ENCODE peak calls at places on chromosomes 4 and X, in ten cellular contexts. One of them, this sample, is unnamed.

GRCh38 chr4:53804719-53805118 is 213.4 kb upstream of the LNX1 start:
- DNase-seq in stimulated activated CD8-positive, alpha-beta memory T cell treated with anti-CD3 and anti-CD28 coated beads, Interleukin-15, amount 100 ng/mL, for 1 hour: no peak
- DNase-seq in stimulated activated CD4-positive, alpha-beta T cell treated with anti-CD3 and anti-CD28 coated beads, TNF-alpha, amount 100 ng/mL, for 4 hours: no peak
- DNase-seq in fibroblast of mammary gland: peak; percentile 27
- DNase-seq in NAMALWA: peak; percentile 74
- DNase-seq in CD8-positive, alpha-beta T cell: no peak
- DNase-seq in body of pancreas: peak; percentile 83
- DNase-seq in activated T-cell treated with anti-CD3 and anti-CD28 coated beads, Interleukin-2, amount 50 U/mL, for 72 hours: peak; percentile 28
- DNase-seq in NCI-H2081: peak; percentile 38
- DNase-seq in AG10803: no peak
- DNase-seq in this sample: no peak

GRCh38 chrX:31058284-31058683 is 13.6 kb downstream of the FTHL17 start:
- DNase-seq in stimulated activated CD8-positive, alpha-beta memory T cell treated with anti-CD3 and anti-CD28 coated beads, Interleukin-15, amount 100 ng/mL, for 1 hour: no peak
- DNase-seq in stimulated activated CD4-positive, alpha-beta T cell treated with anti-CD3 and anti-CD28 coated beads, TNF-alpha, amount 100 ng/mL, for 4 hours: no peak
- DNase-seq in fibroblast of mammary gland: no peak
- DNase-seq in NAMALWA: no peak
- DNase-seq in CD8-positive, alpha-beta T cell: no peak
- DNase-seq in body of pancreas: no peak
- DNase-seq in activated T-cell treated with anti-CD3 and anti-CD28 coated beads, Interleukin-2, amount 50 U/mL, for 72 hours: no peak
- DNase-seq in NCI-H2081: no peak
- DNase-seq in AG10803: no peak
- DNase-seq in this sample: no peak

GRCh38 chr4:144591401-144591800 is 54.6 kb upstream of the HHIP start:
- DNase-seq in stimulated activated CD8-positive, alpha-beta memory T cell treated with anti-CD3 and anti-CD28 coated beads, Interleukin-15, amount 100 ng/mL, for 1 hour: no peak
- DNase-seq in stimulated activated CD4-positive, alpha-beta T cell treated with anti-CD3 and anti-CD28 coated beads, TNF-alpha, amount 100 ng/mL, for 4 hours: no peak
- DNase-seq in fibroblast of mammary gland: peak; percentile 84
- DNase-seq in NAMALWA: no peak
- DNase-seq in CD8-positive, alpha-beta T cell: no peak
- DNase-seq in body of pancreas: peak; percentile 19
- DNase-seq in activated T-cell treated with anti-CD3 and anti-CD28 coated beads, Interleukin-2, amount 50 U/mL, for 72 hours: no peak
- DNase-seq in NCI-H2081: no peak
- DNase-seq in AG10803: peak; percentile 73
- DNase-seq in this sample: no peak

GRCh38 chr4:61397174-61397573 is 197.0 kb downstream of the ADGRL3 start:
- DNase-seq in stimulated activated CD8-positive, alpha-beta memory T cell treated with anti-CD3 and anti-CD28 coated beads, Interleukin-15, amount 100 ng/mL, for 1 hour: no peak
- DNase-seq in stimulated activated CD4-positive, alpha-beta T cell treated with anti-CD3 and anti-CD28 coated beads, TNF-alpha, amount 100 ng/mL, for 4 hours: no peak
- DNase-seq in fibroblast of mammary gland: peak; percentile 62
- DNase-seq in NAMALWA: no peak
- DNase-seq in CD8-positive, alpha-beta T cell: no peak
- DNase-seq in body of pancreas: no peak
- DNase-seq in activated T-cell treated with anti-CD3 and anti-CD28 coated beads, Interleukin-2, amount 50 U/mL, for 72 hours: no peak
- DNase-seq in NCI-H2081: no peak
- DNase-seq in AG10803: no peak
- DNase-seq in this sample: peak; percentile 11

GRCh38 chr4:68152411-68152810 is 22.7 kb upstream of the TMPRSS11F start:
- DNase-seq in stimulated activated CD8-positive, alpha-beta memory T cell treated with anti-CD3 and anti-CD28 coated beads, Interleukin-15, amount 100 ng/mL, for 1 hour: no peak
- DNase-seq in stimulated activated CD4-positive, alpha-beta T cell treated with anti-CD3 and anti-CD28 coated beads, TNF-alpha, amount 100 ng/mL, for 4 hours: no peak
- DNase-seq in fibroblast of mammary gland: no peak
- DNase-seq in NAMALWA: no peak
- DNase-seq in CD8-positive, alpha-beta T cell: no peak
- DNase-seq in body of pancreas: no peak
- DNase-seq in activated T-cell treated with anti-CD3 and anti-CD28 coated beads, Interleukin-2, amount 50 U/mL, for 72 hours: no peak
- DNase-seq in NCI-H2081: no peak
- DNase-seq in AG10803: no peak
- DNase-seq in this sample: no peak

GRCh38 chr4:40243390-40243948 is 46.6 kb downstream of the RHOH start:
- DNase-seq in stimulated activated CD8-positive, alpha-beta memory T cell treated with anti-CD3 and anti-CD28 coated beads, Interleukin-15, amount 100 ng/mL, for 1 hour: no peak
- DNase-seq in stimulated activated CD4-positive, alpha-beta T cell treated with anti-CD3 and anti-CD28 coated beads, TNF-alpha, amount 100 ng/mL, for 4 hours: no peak
- DNase-seq in fibroblast of mammary gland: no peak
- DNase-seq in NAMALWA: no peak
- DNase-seq in CD8-positive, alpha-beta T cell: no peak
- DNase-seq in body of pancreas: no peak
- DNase-seq in activated T-cell treated with anti-CD3 and anti-CD28 coated beads, Interleukin-2, amount 50 U/mL, for 72 hours: no peak
- DNase-seq in NCI-H2081: no peak
- DNase-seq in AG10803: no peak
- DNase-seq in this sample: no peak

GRCh38 chrX:150690126-150690525 is 3.1 kb upstream of the MTMR1 start:
- DNase-seq in stimulated activated CD8-positive, alpha-beta memory T cell treated with anti-CD3 and anti-CD28 coated beads, Interleukin-15, amount 100 ng/mL, for 1 hour: no peak
- DNase-seq in stimulated activated CD4-positive, alpha-beta T cell treated with anti-CD3 and anti-CD28 coated beads, TNF-alpha, amount 100 ng/mL, for 4 hours: no peak
- DNase-seq in fibroblast of mammary gland: peak; percentile 97
- DNase-seq in NAMALWA: no peak
- DNase-seq in CD8-positive, alpha-beta T cell: no peak
- DNase-seq in body of pancreas: no peak
- DNase-seq in activated T-cell treated with anti-CD3 and anti-CD28 coated beads, Interleukin-2, amount 50 U/mL, for 72 hours: peak; percentile 49
- DNase-seq in NCI-H2081: no peak
- DNase-seq in AG10803: peak; percentile 93
- DNase-seq in this sample: no peak

GRCh38 chrX:20382518-20383291 is 116.0 kb upstream of the RPS6KA3 start:
- DNase-seq in stimulated activated CD8-positive, alpha-beta memory T cell treated with anti-CD3 and anti-CD28 coated beads, Interleukin-15, amount 100 ng/mL, for 1 hour: no peak
- DNase-seq in stimulated activated CD4-positive, alpha-beta T cell treated with anti-CD3 and anti-CD28 coated beads, TNF-alpha, amount 100 ng/mL, for 4 hours: no peak
- DNase-seq in fibroblast of mammary gland: no peak
- DNase-seq in NAMALWA: no peak
- DNase-seq in CD8-positive, alpha-beta T cell: no peak
- DNase-seq in body of pancreas: no peak
- DNase-seq in activated T-cell treated with anti-CD3 and anti-CD28 coated beads, Interleukin-2, amount 50 U/mL, for 72 hours: peak; percentile 29
- DNase-seq in NCI-H2081: no peak
- DNase-seq in AG10803: no peak
- DNase-seq in this sample: no peak

GRCh38 chrX:153560000-153560399 is 38.9 kb downstream of the CCNQ start:
- DNase-seq in stimulated activated CD8-positive, alpha-beta memory T cell treated with anti-CD3 and anti-CD28 coated beads, Interleukin-15, amount 100 ng/mL, for 1 hour: no peak
- DNase-seq in stimulated activated CD4-positive, alpha-beta T cell treated with anti-CD3 and anti-CD28 coated beads, TNF-alpha, amount 100 ng/mL, for 4 hours: no peak
- DNase-seq in fibroblast of mammary gland: peak; percentile 18
- DNase-seq in NAMALWA: no peak
- DNase-seq in CD8-positive, alpha-beta T cell: no peak
- DNase-seq in body of pancreas: no peak
- DNase-seq in activated T-cell treated with anti-CD3 and anti-CD28 coated beads, Interleukin-2, amount 50 U/mL, for 72 hours: no peak
- DNase-seq in NCI-H2081: no peak
- DNase-seq in AG10803: peak; percentile 10
- DNase-seq in this sample: no peak

GRCh38 chrX:153377727-153378126 is 23.4 kb downstream of the PNMA6E start:
- DNase-seq in stimulated activated CD8-positive, alpha-beta memory T cell treated with anti-CD3 and anti-CD28 coated beads, Interleukin-15, amount 100 ng/mL, for 1 hour: no peak
- DNase-seq in stimulated activated CD4-positive, alpha-beta T cell treated with anti-CD3 and anti-CD28 coated beads, TNF-alpha, amount 100 ng/mL, for 4 hours: no peak
- DNase-seq in fibroblast of mammary gland: no peak
- DNase-seq in NAMALWA: no peak
- DNase-seq in CD8-positive, alpha-beta T cell: no peak
- DNase-seq in body of pancreas: no peak
- DNase-seq in activated T-cell treated with anti-CD3 and anti-CD28 coated beads, Interleukin-2, amount 50 U/mL, for 72 hours: no peak
- DNase-seq in NCI-H2081: no peak
- DNase-seq in AG10803: no peak
- DNase-seq in this sample: no peak

GRCh38 chrX:115040417-115040816 is 23.0 kb upstream of the IL13RA2 start:
- DNase-seq in stimulated activated CD8-positive, alpha-beta memory T cell treated with anti-CD3 and anti-CD28 coated beads, Interleukin-15, amount 100 ng/mL, for 1 hour: no peak
- DNase-seq in stimulated activated CD4-positive, alpha-beta T cell treated with anti-CD3 and anti-CD28 coated beads, TNF-alpha, amount 100 ng/mL, for 4 hours: no peak
- DNase-seq in fibroblast of mammary gland: no peak
- DNase-seq in NAMALWA: no peak
- DNase-seq in CD8-positive, alpha-beta T cell: no peak
- DNase-seq in body of pancreas: no peak
- DNase-seq in activated T-cell treated with anti-CD3 and anti-CD28 coated beads, Interleukin-2, amount 50 U/mL, for 72 hours: no peak
- DNase-seq in NCI-H2081: no peak
- DNase-seq in AG10803: no peak
- DNase-seq in this sample: no peak

GRCh38 chr4:40704073-40704472 is 45.7 kb upstream of the NSUN7 start:
- DNase-seq in stimulated activated CD8-positive, alpha-beta memory T cell treated with anti-CD3 and anti-CD28 coated beads, Interleukin-15, amount 100 ng/mL, for 1 hour: no peak
- DNase-seq in stimulated activated CD4-positive, alpha-beta T cell treated with anti-CD3 and anti-CD28 coated beads, TNF-alpha, amount 100 ng/mL, for 4 hours: no peak
- DNase-seq in fibroblast of mammary gland: no peak
- DNase-seq in NAMALWA: no peak
- DNase-seq in CD8-positive, alpha-beta T cell: no peak
- DNase-seq in body of pancreas: no peak
- DNase-seq in activated T-cell treated with anti-CD3 and anti-CD28 coated beads, Interleukin-2, amount 50 U/mL, for 72 hours: no peak
- DNase-seq in NCI-H2081: no peak
- DNase-seq in AG10803: no peak
- DNase-seq in this sample: no peak

GRCh38 chrX:13985697-13986435 is 43.8 kb downstream of the GEMIN8 start:
- DNase-seq in stimulated activated CD8-positive, alpha-beta memory T cell treated with anti-CD3 and anti-CD28 coated beads, Interleukin-15, amount 100 ng/mL, for 1 hour: no peak
- DNase-seq in stimulated activated CD4-positive, alpha-beta T cell treated with anti-CD3 and anti-CD28 coated beads, TNF-alpha, amount 100 ng/mL, for 4 hours: no peak
- DNase-seq in fibroblast of mammary gland: no peak
- DNase-seq in NAMALWA: no peak
- DNase-seq in CD8-positive, alpha-beta T cell: no peak
- DNase-seq in body of pancreas: no peak
- DNase-seq in activated T-cell treated with anti-CD3 and anti-CD28 coated beads, Interleukin-2, amount 50 U/mL, for 72 hours: no peak
- DNase-seq in NCI-H2081: no peak
- DNase-seq in AG10803: no peak
- DNase-seq in this sample: no peak

GRCh38 chrX:37813570-37813969 is 33.7 kb downstream of the CYBB start:
- DNase-seq in stimulated activated CD8-positive, alpha-beta memory T cell treated with anti-CD3 and anti-CD28 coated beads, Interleukin-15, amount 100 ng/mL, for 1 hour: no peak
- DNase-seq in stimulated activated CD4-positive, alpha-beta T cell treated with anti-CD3 and anti-CD28 coated beads, TNF-alpha, amount 100 ng/mL, for 4 hours: no peak
- DNase-seq in fibroblast of mammary gland: no peak
- DNase-seq in NAMALWA: no peak
- DNase-seq in CD8-positive, alpha-beta T cell: no peak
- DNase-seq in body of pancreas: no peak
- DNase-seq in activated T-cell treated with anti-CD3 and anti-CD28 coated beads, Interleukin-2, amount 50 U/mL, for 72 hours: peak; percentile 12
- DNase-seq in NCI-H2081: no peak
- DNase-seq in AG10803: no peak
- DNase-seq in this sample: no peak

GRCh38 chr4:41692717-41693345 is 55.7 kb downstream of the PHOX2B start:
- DNase-seq in stimulated activated CD8-positive, alpha-beta memory T cell treated with anti-CD3 and anti-CD28 coated beads, Interleukin-15, amount 100 ng/mL, for 1 hour: no peak
- DNase-seq in stimulated activated CD4-positive, alpha-beta T cell treated with anti-CD3 and anti-CD28 coated beads, TNF-alpha, amount 100 ng/mL, for 4 hours: no peak
- DNase-seq in fibroblast of mammary gland: peak; percentile 53
- DNase-seq in NAMALWA: peak; percentile 75
- DNase-seq in CD8-positive, alpha-beta T cell: no peak
- DNase-seq in body of pancreas: peak; percentile 62
- DNase-seq in activated T-cell treated with anti-CD3 and anti-CD28 coated beads, Interleukin-2, amount 50 U/mL, for 72 hours: peak; percentile 33
- DNase-seq in NCI-H2081: peak; percentile 67
- DNase-seq in AG10803: peak; percentile 46
- DNase-seq in this sample: no peak

GRCh38 chr4:38230121-38230728 is 270.0 kb downstream of the PTTG2 start:
- DNase-seq in stimulated activated CD8-positive, alpha-beta memory T cell treated with anti-CD3 and anti-CD28 coated beads, Interleukin-15, amount 100 ng/mL, for 1 hour: no peak
- DNase-seq in stimulated activated CD4-positive, alpha-beta T cell treated with anti-CD3 and anti-CD28 coated beads, TNF-alpha, amount 100 ng/mL, for 4 hours: no peak
- DNase-seq in fibroblast of mammary gland: no peak
- DNase-seq in NAMALWA: no peak
- DNase-seq in CD8-positive, alpha-beta T cell: no peak
- DNase-seq in body of pancreas: no peak
- DNase-seq in activated T-cell treated with anti-CD3 and anti-CD28 coated beads, Interleukin-2, amount 50 U/mL, for 72 hours: no peak
- DNase-seq in NCI-H2081: no peak
- DNase-seq in AG10803: no peak
- DNase-seq in this sample: no peak

GRCh38 chrX:103063191-103063845 is 653 bp downstream of the BEX1 start:
- DNase-seq in stimulated activated CD8-positive, alpha-beta memory T cell treated with anti-CD3 and anti-CD28 coated beads, Interleukin-15, amount 100 ng/mL, for 1 hour: no peak
- DNase-seq in stimulated activated CD4-positive, alpha-beta T cell treated with anti-CD3 and anti-CD28 coated beads, TNF-alpha, amount 100 ng/mL, for 4 hours: no peak
- DNase-seq in fibroblast of mammary gland: peak; percentile 30
- DNase-seq in NAMALWA: no peak
- DNase-seq in CD8-positive, alpha-beta T cell: no peak
- DNase-seq in body of pancreas: peak; percentile 50
- DNase-seq in activated T-cell treated with anti-CD3 and anti-CD28 coated beads, Interleukin-2, amount 50 U/mL, for 72 hours: no peak
- DNase-seq in NCI-H2081: peak; percentile 68
- DNase-seq in AG10803: peak; percentile 11
- DNase-seq in this sample: no peak

GRCh38 chr4:85909851-85910250 is 434.9 kb downstream of the ARHGAP24 start:
- DNase-seq in stimulated activated CD8-positive, alpha-beta memory T cell treated with anti-CD3 and anti-CD28 coated beads, Interleukin-15, amount 100 ng/mL, for 1 hour: no peak
- DNase-seq in stimulated activated CD4-positive, alpha-beta T cell treated with anti-CD3 and anti-CD28 coated beads, TNF-alpha, amount 100 ng/mL, for 4 hours: no peak
- DNase-seq in fibroblast of mammary gland: no peak
- DNase-seq in NAMALWA: no peak
- DNase-seq in CD8-positive, alpha-beta T cell: no peak
- DNase-seq in body of pancreas: peak; percentile 83
- DNase-seq in activated T-cell treated with anti-CD3 and anti-CD28 coated beads, Interleukin-2, amount 50 U/mL, for 72 hours: no peak
- DNase-seq in NCI-H2081: no peak
- DNase-seq in AG10803: no peak
- DNase-seq in this sample: no peak

GRCh38 chr4:151362404-151363164 is 37.2 kb upstream of the SH3D19 start:
- DNase-seq in stimulated activated CD8-positive, alpha-beta memory T cell treated with anti-CD3 and anti-CD28 coated beads, Interleukin-15, amount 100 ng/mL, for 1 hour: peak; percentile 45
- DNase-seq in stimulated activated CD4-positive, alpha-beta T cell treated with anti-CD3 and anti-CD28 coated beads, TNF-alpha, amount 100 ng/mL, for 4 hours: peak; percentile 64
- DNase-seq in fibroblast of mammary gland: peak; percentile 83
- DNase-seq in NAMALWA: peak; percentile 91
- DNase-seq in CD8-positive, alpha-beta T cell: peak; percentile 50
- DNase-seq in body of pancreas: peak; percentile 90
- DNase-seq in activated T-cell treated with anti-CD3 and anti-CD28 coated beads, Interleukin-2, amount 50 U/mL, for 72 hours: peak; percentile 79
- DNase-seq in NCI-H2081: peak; percentile 81
- DNase-seq in AG10803: peak; percentile 78
- DNase-seq in this sample: no peak

GRCh38 chr4:1554246-1554875 is 129.8 kb downstream of the FAM53A start:
- DNase-seq in stimulated activated CD8-positive, alpha-beta memory T cell treated with anti-CD3 and anti-CD28 coated beads, Interleukin-15, amount 100 ng/mL, for 1 hour: no peak
- DNase-seq in stimulated activated CD4-positive, alpha-beta T cell treated with anti-CD3 and anti-CD28 coated beads, TNF-alpha, amount 100 ng/mL, for 4 hours: no peak
- DNase-seq in fibroblast of mammary gland: no peak
- DNase-seq in NAMALWA: no peak
- DNase-seq in CD8-positive, alpha-beta T cell: no peak
- DNase-seq in body of pancreas: no peak
- DNase-seq in activated T-cell treated with anti-CD3 and anti-CD28 coated beads, Interleukin-2, amount 50 U/mL, for 72 hours: no peak
- DNase-seq in NCI-H2081: no peak
- DNase-seq in AG10803: no peak
- DNase-seq in this sample: no peak

GRCh38 chr4:136918772-136919171 is 613.5 kb downstream of the PCDH18 start:
- DNase-seq in stimulated activated CD8-positive, alpha-beta memory T cell treated with anti-CD3 and anti-CD28 coated beads, Interleukin-15, amount 100 ng/mL, for 1 hour: no peak
- DNase-seq in stimulated activated CD4-positive, alpha-beta T cell treated with anti-CD3 and anti-CD28 coated beads, TNF-alpha, amount 100 ng/mL, for 4 hours: no peak
- DNase-seq in fibroblast of mammary gland: no peak
- DNase-seq in NAMALWA: no peak
- DNase-seq in CD8-positive, alpha-beta T cell: no peak
- DNase-seq in body of pancreas: no peak
- DNase-seq in activated T-cell treated with anti-CD3 and anti-CD28 coated beads, Interleukin-2, amount 50 U/mL, for 72 hours: no peak
- DNase-seq in NCI-H2081: no peak
- DNase-seq in AG10803: no peak
- DNase-seq in this sample: no peak

GRCh38 chr4:37219251-37219650 is 25.3 kb upstream of the NWD2 start:
- DNase-seq in stimulated activated CD8-positive, alpha-beta memory T cell treated with anti-CD3 and anti-CD28 coated beads, Interleukin-15, amount 100 ng/mL, for 1 hour: no peak
- DNase-seq in stimulated activated CD4-positive, alpha-beta T cell treated with anti-CD3 and anti-CD28 coated beads, TNF-alpha, amount 100 ng/mL, for 4 hours: no peak
- DNase-seq in fibroblast of mammary gland: no peak
- DNase-seq in NAMALWA: no peak
- DNase-seq in CD8-positive, alpha-beta T cell: no peak
- DNase-seq in body of pancreas: no peak
- DNase-seq in activated T-cell treated with anti-CD3 and anti-CD28 coated beads, Interleukin-2, amount 50 U/mL, for 72 hours: no peak
- DNase-seq in NCI-H2081: peak; percentile 79
- DNase-seq in AG10803: no peak
- DNase-seq in this sample: no peak

GRCh38 chrX:2226182-2226581 is 274.6 kb downstream of the DHRSX start:
- DNase-seq in stimulated activated CD8-positive, alpha-beta memory T cell treated with anti-CD3 and anti-CD28 coated beads, Interleukin-15, amount 100 ng/mL, for 1 hour: no peak
- DNase-seq in stimulated activated CD4-positive, alpha-beta T cell treated with anti-CD3 and anti-CD28 coated beads, TNF-alpha, amount 100 ng/mL, for 4 hours: no peak
- DNase-seq in fibroblast of mammary gland: no peak
- DNase-seq in NAMALWA: no peak
- DNase-seq in CD8-positive, alpha-beta T cell: no peak
- DNase-seq in body of pancreas: no peak
- DNase-seq in activated T-cell treated with anti-CD3 and anti-CD28 coated beads, Interleukin-2, amount 50 U/mL, for 72 hours: no peak
- DNase-seq in NCI-H2081: no peak
- DNase-seq in AG10803: no peak
- DNase-seq in this sample: no peak

GRCh38 chr4:135838889-135839288 is 1637.3 kb upstream of the PABPC4L start:
- DNase-seq in stimulated activated CD8-positive, alpha-beta memory T cell treated with anti-CD3 and anti-CD28 coated beads, Interleukin-15, amount 100 ng/mL, for 1 hour: no peak
- DNase-seq in stimulated activated CD4-positive, alpha-beta T cell treated with anti-CD3 and anti-CD28 coated beads, TNF-alpha, amount 100 ng/mL, for 4 hours: no peak
- DNase-seq in fibroblast of mammary gland: no peak
- DNase-seq in NAMALWA: no peak
- DNase-seq in CD8-positive, alpha-beta T cell: no peak
- DNase-seq in body of pancreas: no peak
- DNase-seq in activated T-cell treated with anti-CD3 and anti-CD28 coated beads, Interleukin-2, amount 50 U/mL, for 72 hours: no peak
- DNase-seq in NCI-H2081: no peak
- DNase-seq in AG10803: no peak
- DNase-seq in this sample: no peak

GRCh38 chr4:185566972-185567749 is 31.9 kb upstream of the PDLIM3 start:
- DNase-seq in stimulated activated CD8-positive, alpha-beta memory T cell treated with anti-CD3 and anti-CD28 coated beads, Interleukin-15, amount 100 ng/mL, for 1 hour: no peak
- DNase-seq in stimulated activated CD4-positive, alpha-beta T cell treated with anti-CD3 and anti-CD28 coated beads, TNF-alpha, amount 100 ng/mL, for 4 hours: no peak
- DNase-seq in fibroblast of mammary gland: peak; percentile 74
- DNase-seq in NAMALWA: no peak
- DNase-seq in CD8-positive, alpha-beta T cell: no peak
- DNase-seq in body of pancreas: peak; percentile 57
- DNase-seq in activated T-cell treated with anti-CD3 and anti-CD28 coated beads, Interleukin-2, amount 50 U/mL, for 72 hours: no peak
- DNase-seq in NCI-H2081: no peak
- DNase-seq in AG10803: peak; percentile 81
- DNase-seq in this sample: no peak

GRCh38 chrX:1587161-1587560 is 4.2 kb upstream of the AKAP17A start:
- DNase-seq in stimulated activated CD8-positive, alpha-beta memory T cell treated with anti-CD3 and anti-CD28 coated beads, Interleukin-15, amount 100 ng/mL, for 1 hour: no peak
- DNase-seq in stimulated activated CD4-positive, alpha-beta T cell treated with anti-CD3 and anti-CD28 coated beads, TNF-alpha, amount 100 ng/mL, for 4 hours: no peak
- DNase-seq in fibroblast of mammary gland: no peak
- DNase-seq in NAMALWA: peak; percentile 50
- DNase-seq in CD8-positive, alpha-beta T cell: no peak
- DNase-seq in body of pancreas: no peak
- DNase-seq in activated T-cell treated with anti-CD3 and anti-CD28 coated beads, Interleukin-2, amount 50 U/mL, for 72 hours: no peak
- DNase-seq in NCI-H2081: no peak
- DNase-seq in AG10803: no peak
- DNase-seq in this sample: no peak

GRCh38 chrX:141341743-141342142 is 99.4 kb upstream of the SPANXC start:
- DNase-seq in stimulated activated CD8-positive, alpha-beta memory T cell treated with anti-CD3 and anti-CD28 coated beads, Interleukin-15, amount 100 ng/mL, for 1 hour: no peak
- DNase-seq in stimulated activated CD4-positive, alpha-beta T cell treated with anti-CD3 and anti-CD28 coated beads, TNF-alpha, amount 100 ng/mL, for 4 hours: no peak
- DNase-seq in fibroblast of mammary gland: no peak
- DNase-seq in NAMALWA: no peak
- DNase-seq in CD8-positive, alpha-beta T cell: no peak
- DNase-seq in body of pancreas: no peak
- DNase-seq in activated T-cell treated with anti-CD3 and anti-CD28 coated beads, Interleukin-2, amount 50 U/mL, for 72 hours: no peak
- DNase-seq in NCI-H2081: no peak
- DNase-seq in AG10803: no peak
- DNase-seq in this sample: no peak

GRCh38 chr4:141884070-141884469 is 247.7 kb downstream of the IL15 start:
- DNase-seq in stimulated activated CD8-positive, alpha-beta memory T cell treated with anti-CD3 and anti-CD28 coated beads, Interleukin-15, amount 100 ng/mL, for 1 hour: no peak
- DNase-seq in stimulated activated CD4-positive, alpha-beta T cell treated with anti-CD3 and anti-CD28 coated beads, TNF-alpha, amount 100 ng/mL, for 4 hours: no peak
- DNase-seq in fibroblast of mammary gland: no peak
- DNase-seq in NAMALWA: no peak
- DNase-seq in CD8-positive, alpha-beta T cell: no peak
- DNase-seq in body of pancreas: no peak
- DNase-seq in activated T-cell treated with anti-CD3 and anti-CD28 coated beads, Interleukin-2, amount 50 U/mL, for 72 hours: no peak
- DNase-seq in NCI-H2081: no peak
- DNase-seq in AG10803: no peak
- DNase-seq in this sample: no peak

This sample was measured in SIG-M5.